ENCODE peak calls at places on chromosome 11, in nine cellular contexts. One of them, this sample, is unnamed.

GRCh38 chr11:7688238-7688826 is 15.0 kb upstream of the CYB5R2 start:
- DNase-seq in mucosa of descending colon: peak
- DNase-seq in ascending aorta: no peak
- DNase-seq in dorsolateral prefrontal cortex: no peak
- DNase-seq in prostate gland: no peak
- DNase-seq in AG09319: no peak
- DNase-seq in omental fat pad: no peak
- DNase-seq in cardiac fibroblast: peak
- DNase-seq in D721Med: no peak
- DNase-seq in this sample: peak

GRCh38 chr11:88402192-88402715 is 64.7 kb upstream of the CTSC start:
- DNase-seq in mucosa of descending colon: no peak
- DNase-seq in ascending aorta: no peak
- DNase-seq in dorsolateral prefrontal cortex: no peak
- DNase-seq in prostate gland: no peak
- DNase-seq in AG09319: peak
- DNase-seq in omental fat pad: no peak
- DNase-seq in cardiac fibroblast: peak
- DNase-seq in D721Med: no peak
- DNase-seq in this sample: peak

GRCh38 chr11:20158597-20159257 is 1.5 kb downstream of the DBX1 start:
- DNase-seq in mucosa of descending colon: peak
- DNase-seq in ascending aorta: no peak
- DNase-seq in dorsolateral prefrontal cortex: no peak
- DNase-seq in prostate gland: peak
- DNase-seq in AG09319: no peak
- DNase-seq in omental fat pad: no peak
- DNase-seq in cardiac fibroblast: peak
- DNase-seq in D721Med: no peak
- DNase-seq in this sample: peak

GRCh38 chr11:69640260-69640994 is 529 bp upstream of the CCND1 start:
- DNase-seq in mucosa of descending colon: peak
- DNase-seq in ascending aorta: no peak
- DNase-seq in dorsolateral prefrontal cortex: no peak
- DNase-seq in prostate gland: no peak
- DNase-seq in AG09319: no peak
- DNase-seq in omental fat pad: no peak
- DNase-seq in cardiac fibroblast: peak
- DNase-seq in D721Med: no peak
- DNase-seq in this sample: no peak

GRCh38 chr11:8523396-8523795 is 70.6 kb downstream of the STK33 start:
- DNase-seq in mucosa of descending colon: no peak
- DNase-seq in ascending aorta: no peak
- DNase-seq in dorsolateral prefrontal cortex: no peak
- DNase-seq in prostate gland: no peak
- DNase-seq in AG09319: no peak
- DNase-seq in omental fat pad: no peak
- DNase-seq in cardiac fibroblast: no peak
- DNase-seq in D721Med: no peak
- DNase-seq in this sample: no peak

GRCh38 chr11:101441747-101442146 is 142.1 kb downstream of the TRPC6 start:
- DNase-seq in mucosa of descending colon: no peak
- DNase-seq in ascending aorta: peak
- DNase-seq in dorsolateral prefrontal cortex: no peak
- DNase-seq in prostate gland: peak
- DNase-seq in AG09319: no peak
- DNase-seq in omental fat pad: no peak
- DNase-seq in cardiac fibroblast: no peak
- DNase-seq in D721Med: no peak
- DNase-seq in this sample: no peak

GRCh38 chr11:65559535-65559934 is 1.4 kb upstream of the LTBP3 start:
- DNase-seq in mucosa of descending colon: no peak
- DNase-seq in ascending aorta: no peak
- DNase-seq in dorsolateral prefrontal cortex: no peak
- DNase-seq in prostate gland: no peak
- DNase-seq in AG09319: no peak
- DNase-seq in omental fat pad: no peak
- DNase-seq in cardiac fibroblast: no peak
- DNase-seq in D721Med: no peak
- DNase-seq in this sample: no peak

GRCh38 chr11:134397304-134398078 is 14.6 kb downstream of the B3GAT1 start:
- DNase-seq in mucosa of descending colon: no peak
- DNase-seq in ascending aorta: no peak
- DNase-seq in dorsolateral prefrontal cortex: no peak
- DNase-seq in prostate gland: no peak
- DNase-seq in AG09319: no peak
- DNase-seq in omental fat pad: no peak
- DNase-seq in cardiac fibroblast: no peak
- DNase-seq in D721Med: no peak
- DNase-seq in this sample: no peak

GRCh38 chr11:134170909-134171281 is 52.9 kb downstream of the NCAPD3 start:
- DNase-seq in mucosa of descending colon: no peak
- DNase-seq in ascending aorta: no peak
- DNase-seq in dorsolateral prefrontal cortex: no peak
- DNase-seq in prostate gland: no peak
- DNase-seq in AG09319: no peak
- DNase-seq in omental fat pad: no peak
- DNase-seq in cardiac fibroblast: peak
- DNase-seq in D721Med: no peak
- DNase-seq in this sample: no peak

GRCh38 chr11:2981130-2981529 is 11.0 kb downstream of the NAP1L4 start:
- DNase-seq in mucosa of descending colon: no peak
- DNase-seq in ascending aorta: no peak
- DNase-seq in dorsolateral prefrontal cortex: no peak
- DNase-seq in prostate gland: no peak
- DNase-seq in AG09319: no peak
- DNase-seq in omental fat pad: no peak
- DNase-seq in cardiac fibroblast: no peak
- DNase-seq in D721Med: no peak
- DNase-seq in this sample: no peak

GRCh38 chr11:73498343-73498742 is 99.6 kb downstream of the FAM168A start:
- DNase-seq in mucosa of descending colon: no peak
- DNase-seq in ascending aorta: no peak
- DNase-seq in dorsolateral prefrontal cortex: no peak
- DNase-seq in prostate gland: no peak
- DNase-seq in AG09319: no peak
- DNase-seq in omental fat pad: no peak
- DNase-seq in cardiac fibroblast: no peak
- DNase-seq in D721Med: no peak
- DNase-seq in this sample: no peak

GRCh38 chr11:17259519-17259918 is 17.0 kb upstream of the NUCB2 start:
- DNase-seq in mucosa of descending colon: no peak
- DNase-seq in ascending aorta: no peak
- DNase-seq in dorsolateral prefrontal cortex: no peak
- DNase-seq in prostate gland: no peak
- DNase-seq in AG09319: no peak
- DNase-seq in omental fat pad: no peak
- DNase-seq in cardiac fibroblast: peak
- DNase-seq in D721Med: no peak
- DNase-seq in this sample: no peak

DNA sequence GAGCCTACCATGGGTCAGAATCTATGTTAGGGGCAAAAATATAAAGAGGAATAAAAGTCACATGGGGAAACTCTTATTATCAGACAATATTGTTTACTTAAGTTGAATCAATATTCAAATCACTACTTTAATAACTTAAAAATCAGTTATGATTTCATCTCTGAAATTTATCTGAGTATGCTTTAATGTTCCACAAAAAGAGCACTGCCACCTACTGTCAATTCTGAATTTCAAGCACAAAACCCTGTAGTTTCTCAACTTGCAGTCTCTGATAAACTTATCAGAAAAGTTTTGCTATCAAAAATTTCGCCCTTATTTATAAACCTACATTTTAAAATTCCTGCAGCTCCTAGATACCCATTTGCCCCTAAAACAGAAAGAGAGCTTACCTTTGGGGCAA is 47.3 kb downstream of the RDX start:
- DNase-seq in mucosa of descending colon: no peak
- DNase-seq in ascending aorta: no peak
- DNase-seq in dorsolateral prefrontal cortex: no peak
- DNase-seq in prostate gland: no peak
- DNase-seq in AG09319: no peak
- DNase-seq in omental fat pad: no peak
- DNase-seq in cardiac fibroblast: peak
- DNase-seq in D721Med: no peak
- DNase-seq in this sample: peak
- TF ChIP-seq CTCF in mucosa of descending colon: no peak
- TF ChIP-seq CTCF in ascending aorta: no peak
- TF ChIP-seq CTCF in dorsolateral prefrontal cortex: peak
- TF ChIP-seq CTCF in prostate gland: no peak
- TF ChIP-seq CTCF in AG09319: peak
- TF ChIP-seq CTCF in omental fat pad: no peak
- TF ChIP-seq CTCF in cardiac fibroblast: no peak
- TF ChIP-seq CTCF in D721Med: peak
- TF ChIP-seq CTCF in this sample: peak

DNA sequence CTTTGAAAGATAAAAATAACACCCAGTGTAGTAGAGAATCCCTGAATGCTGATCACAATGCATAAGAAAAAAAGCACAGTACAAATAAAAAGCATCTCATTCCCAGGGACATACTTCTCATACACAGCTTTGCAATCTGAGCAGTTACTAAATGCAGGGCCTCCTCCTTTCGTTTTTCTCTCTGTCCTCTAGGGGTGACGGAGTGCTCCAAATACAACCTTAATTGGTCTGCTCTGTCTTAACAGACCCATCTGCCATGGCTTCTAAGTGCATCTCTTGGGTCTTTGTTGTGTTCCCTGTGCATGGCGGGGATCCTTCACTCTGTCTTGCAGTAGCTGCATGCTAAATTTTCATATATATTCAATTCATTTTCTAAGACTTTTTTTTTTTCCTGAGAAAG is 1114.2 kb upstream of the RAG2 start:
- DNase-seq in mucosa of descending colon: no peak
- DNase-seq in ascending aorta: no peak
- DNase-seq in dorsolateral prefrontal cortex: no peak
- DNase-seq in prostate gland: no peak
- DNase-seq in AG09319: no peak
- DNase-seq in omental fat pad: no peak
- DNase-seq in cardiac fibroblast: peak
- DNase-seq in D721Med: no peak
- DNase-seq in this sample: no peak
- TF ChIP-seq CTCF in mucosa of descending colon: no peak
- TF ChIP-seq CTCF in ascending aorta: no peak
- TF ChIP-seq CTCF in dorsolateral prefrontal cortex: no peak
- TF ChIP-seq CTCF in prostate gland: no peak
- TF ChIP-seq CTCF in AG09319: no peak
- TF ChIP-seq CTCF in omental fat pad: no peak
- TF ChIP-seq CTCF in cardiac fibroblast: peak
- TF ChIP-seq CTCF in D721Med: no peak
- TF ChIP-seq CTCF in this sample: peak

GRCh38 chr11:132858203-132858602 is 674.1 kb downstream of the OPCML start:
- DNase-seq in mucosa of descending colon: no peak
- DNase-seq in ascending aorta: no peak
- DNase-seq in dorsolateral prefrontal cortex: no peak
- DNase-seq in prostate gland: no peak
- DNase-seq in AG09319: no peak
- DNase-seq in omental fat pad: no peak
- DNase-seq in cardiac fibroblast: peak
- DNase-seq in D721Med: no peak
- DNase-seq in this sample: no peak
- TF ChIP-seq CTCF in mucosa of descending colon: no peak
- TF ChIP-seq CTCF in ascending aorta: no peak
- TF ChIP-seq CTCF in dorsolateral prefrontal cortex: no peak
- TF ChIP-seq CTCF in prostate gland: no peak
- TF ChIP-seq CTCF in AG09319: no peak
- TF ChIP-seq CTCF in omental fat pad: no peak
- TF ChIP-seq CTCF in cardiac fibroblast: peak
- TF ChIP-seq CTCF in D721Med: peak
- TF ChIP-seq CTCF in this sample: peak

GRCh38 chr11:521179-521688 is 14.1 kb downstream of the HRAS start:
- DNase-seq in mucosa of descending colon: no peak
- DNase-seq in ascending aorta: no peak
- DNase-seq in dorsolateral prefrontal cortex: no peak
- DNase-seq in prostate gland: no peak
- DNase-seq in AG09319: no peak
- DNase-seq in omental fat pad: no peak
- DNase-seq in cardiac fibroblast: peak
- DNase-seq in D721Med: no peak
- DNase-seq in this sample: no peak

GRCh38 chr11:515131-515530 is 8.1 kb upstream of the RNH1 start:
- DNase-seq in mucosa of descending colon: no peak
- DNase-seq in ascending aorta: no peak
- DNase-seq in dorsolateral prefrontal cortex: no peak
- DNase-seq in prostate gland: peak
- DNase-seq in AG09319: no peak
- DNase-seq in omental fat pad: no peak
- DNase-seq in cardiac fibroblast: no peak
- DNase-seq in D721Med: no peak
- DNase-seq in this sample: no peak

GRCh38 chr11:516400-516799 is 9.4 kb upstream of the RNH1 start:
- DNase-seq in mucosa of descending colon: no peak
- DNase-seq in ascending aorta: no peak
- DNase-seq in dorsolateral prefrontal cortex: no peak
- DNase-seq in prostate gland: no peak
- DNase-seq in AG09319: no peak
- DNase-seq in omental fat pad: no peak
- DNase-seq in cardiac fibroblast: no peak
- DNase-seq in D721Med: no peak
- DNase-seq in this sample: no peak

GRCh38 chr11:518463-519202 is 11.6 kb upstream of the RNH1 start:
- DNase-seq in mucosa of descending colon: peak
- DNase-seq in ascending aorta: peak
- DNase-seq in dorsolateral prefrontal cortex: peak
- DNase-seq in prostate gland: peak
- DNase-seq in AG09319: peak
- DNase-seq in omental fat pad: peak
- DNase-seq in cardiac fibroblast: peak
- DNase-seq in D721Med: no peak
- DNase-seq in this sample: peak

DNA sequence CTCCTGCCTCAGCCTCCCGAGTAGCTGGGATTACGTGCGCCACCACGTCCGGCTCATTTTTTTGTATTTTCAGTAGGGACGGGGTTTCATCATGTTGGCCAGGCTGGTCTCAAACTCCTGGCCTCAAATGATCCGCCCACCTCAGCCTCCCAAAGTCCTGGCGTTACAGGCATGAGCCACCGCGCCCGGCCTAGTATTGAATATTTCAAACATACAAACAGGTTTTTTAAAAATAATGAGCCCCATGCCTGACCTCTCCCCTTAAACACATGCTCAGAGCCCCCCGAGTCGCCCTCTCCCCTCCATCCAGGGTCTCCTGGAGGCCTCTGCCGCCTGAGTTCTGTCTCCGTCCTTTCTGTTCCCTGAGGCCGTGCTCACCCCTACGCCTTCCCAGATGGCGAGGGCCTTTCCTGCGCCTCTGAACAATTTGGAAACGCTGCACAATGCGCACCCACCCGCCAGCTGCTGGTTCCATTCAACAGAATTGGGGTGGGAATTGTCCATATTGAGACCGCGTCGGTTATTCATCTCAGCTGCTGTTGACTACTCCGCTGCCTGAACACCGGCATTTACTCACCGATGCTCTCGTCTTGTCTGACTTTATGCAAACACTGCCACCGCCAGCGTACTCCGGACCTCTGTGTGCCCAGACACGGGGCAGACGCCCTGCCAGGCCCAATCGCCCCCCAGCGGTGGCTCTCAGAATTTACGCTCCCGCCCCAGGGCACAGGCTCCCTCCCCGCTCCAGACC is 13.6 kb upstream of the RNH1 start:
- DNase-seq in mucosa of descending colon: no peak
- DNase-seq in ascending aorta: no peak
- DNase-seq in dorsolateral prefrontal cortex: no peak
- DNase-seq in prostate gland: no peak
- DNase-seq in AG09319: no peak
- DNase-seq in omental fat pad: no peak
- DNase-seq in cardiac fibroblast: no peak
- DNase-seq in D721Med: no peak
- DNase-seq in this sample: no peak
- TF ChIP-seq CTCF in mucosa of descending colon: no peak
- TF ChIP-seq CTCF in ascending aorta: no peak
- TF ChIP-seq CTCF in dorsolateral prefrontal cortex: no peak
- TF ChIP-seq CTCF in prostate gland: no peak
- TF ChIP-seq CTCF in AG09319: no peak
- TF ChIP-seq CTCF in omental fat pad: no peak
- TF ChIP-seq CTCF in cardiac fibroblast: peak
- TF ChIP-seq CTCF in D721Med: no peak
- TF ChIP-seq CTCF in this sample: no peak